ENCODE peak calls at places on chromosomes 3 and 15, in four cellular contexts. Z, J, C and O are unnamed samples.

GRCh38 chr15:27454281-27455060 is 483.5 kb downstream of the GABRG3 start:
- DNase-seq in Z (no peak), J (peak), C (no peak), O (no peak)

GRCh38 chr15:41207687-41208448 is 22.7 kb downstream of the EXD1 start:
- DNase-seq in Z (no peak), J (no peak), C (no peak), O (no peak)

GRCh38 chr3:114408763-114409162 is 114.9 kb downstream of the TIGIT start:
- DNase-seq in Z (no peak), J (no peak), C (no peak), O (no peak)

GRCh38 chr15:74468341-74469032 is 7.5 kb upstream of the UBL7 start:
- DNase-seq in Z (no peak), J (no peak), C (no peak), O (no peak)

GRCh38 chr15:35308802-35309201 is 223.7 kb upstream of the NANOGP8 start:
- DNase-seq in Z (no peak), J (no peak), C (no peak), O (no peak)

GRCh38 chr3:7015683-7016440 is 154.9 kb downstream of the GRM7 start:
- DNase-seq in Z (no peak), J (no peak), C (no peak), O (no peak)

GRCh38 chr3:13502791-13503060 is 22.6 kb downstream of the HDAC11 start:
- DNase-seq in Z (no peak), J (no peak), C (no peak), O (no peak)

GRCh38 chr3:113981803-113982202 is 34.0 kb downstream of the ZDHHC23 start:
- DNase-seq in Z (no peak), J (no peak), C (no peak), O (no peak)

GRCh38 chr15:81000144-81000625 is 538 bp upstream of the TLNRD1 start:
- DNase-seq in Z (no peak), J (no peak), C (no peak), O (no peak)

GRCh38 chr15:99322643-99323405 is 71.5 kb downstream of the LRRC28 start:
- DNase-seq in Z (no peak), J (no peak), C (no peak), O (no peak)

GRCh38 chr3:46359748-46360509 is 6.0 kb downstream of the CCR2 start:
- DNase-seq in Z (no peak), J (no peak), C (peak), O (no peak)

GRCh38 chr3:173584834-173585831 is 187.6 kb downstream of the NLGN1 start:
- DNase-seq in Z (no peak), J (no peak), C (no peak), O (no peak)

GRCh38 chr3:173586176-173586575 is 188.6 kb downstream of the NLGN1 start:
- DNase-seq in Z (no peak), J (no peak), C (no peak), O (no peak)

GRCh38 chr3:173583496-173583895 is 186.0 kb downstream of the NLGN1 start:
- DNase-seq in Z (no peak), J (no peak), C (no peak), O (no peak)

GRCh38 chr3:173587055-173587454 is 189.5 kb downstream of the NLGN1 start:
- DNase-seq in Z (no peak), J (no peak), C (no peak), O (no peak)

DNA sequence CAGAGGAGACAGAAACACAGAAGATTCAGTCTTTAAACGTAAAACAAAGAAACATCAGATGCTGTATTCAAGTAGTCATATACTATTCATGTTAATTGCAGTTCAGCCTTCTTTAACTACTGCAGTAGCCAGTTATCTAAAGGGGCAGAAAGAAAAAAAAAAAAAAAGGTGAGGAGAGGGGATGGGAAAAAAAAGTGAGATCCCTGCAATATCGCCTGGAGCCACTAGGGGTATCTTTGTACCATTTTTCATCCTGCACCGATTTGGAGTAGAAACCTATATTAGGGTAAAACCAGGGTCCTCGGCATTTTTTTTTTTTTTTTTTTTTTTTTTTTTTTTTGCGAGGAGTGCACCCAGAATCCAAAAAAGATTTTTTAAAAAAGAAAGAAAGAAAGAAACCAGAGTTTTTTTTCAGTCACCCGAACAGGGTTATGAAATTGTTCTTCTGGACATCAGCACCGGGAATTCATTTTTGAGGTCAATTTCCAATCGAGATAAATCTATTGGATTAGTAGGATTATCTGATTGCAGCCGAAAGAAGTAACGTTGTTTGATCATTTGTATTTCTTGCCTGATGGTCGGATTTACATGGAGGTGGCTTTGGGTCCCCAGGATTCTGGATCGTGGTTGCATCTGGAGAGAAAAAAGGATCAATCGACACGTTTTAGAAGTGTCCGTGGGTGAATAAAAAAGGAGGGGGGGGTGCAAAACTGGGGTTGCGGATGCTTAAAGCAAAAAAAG is 186.7 kb downstream of the NLGN1 start:
- DNase-seq in Z (no peak), J (peak), C (no peak), O (no peak)
- TF ChIP-seq SPI1 in Z (no peak), J (no peak), C (no peak), O (no peak)

GRCh38 chr3:177804032-177804431 is 606.8 kb upstream of the TBL1XR1 start:
- DNase-seq in Z (no peak), J (no peak), C (no peak), O (no peak)
- TF ChIP-seq POLR2AphosphoS5 in Z (no peak), J (no peak), C (no peak), O (no peak)

DNA sequence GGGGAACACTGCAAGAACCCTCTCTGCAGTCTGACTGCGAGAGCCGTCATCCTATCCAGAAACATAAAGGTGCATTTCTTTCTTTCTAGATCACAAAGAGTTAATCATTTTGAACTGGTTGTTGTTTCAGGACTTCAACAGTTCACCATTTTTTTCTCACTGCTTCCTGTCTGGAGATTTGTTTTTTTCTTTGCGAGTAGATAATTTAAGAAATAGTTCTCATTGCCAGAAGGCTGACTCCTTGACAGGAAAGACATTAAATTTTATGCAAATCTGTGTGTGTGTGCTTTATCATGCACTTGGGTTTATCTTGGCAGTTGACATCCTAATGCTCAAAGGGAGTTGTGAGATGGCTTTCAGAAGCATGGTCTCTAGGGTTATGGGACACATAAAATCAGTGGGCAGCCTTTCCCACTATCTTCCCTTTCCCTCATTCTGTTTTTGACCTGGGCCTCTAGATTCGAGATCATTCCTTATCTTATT is 123.5 kb upstream of the TBL1XR1 start:
- DNase-seq in Z (no peak), J (no peak), C (no peak), O (no peak)
- TF ChIP-seq SPI1 in Z (no peak), J (no peak), C (no peak), O (no peak)

DNA sequence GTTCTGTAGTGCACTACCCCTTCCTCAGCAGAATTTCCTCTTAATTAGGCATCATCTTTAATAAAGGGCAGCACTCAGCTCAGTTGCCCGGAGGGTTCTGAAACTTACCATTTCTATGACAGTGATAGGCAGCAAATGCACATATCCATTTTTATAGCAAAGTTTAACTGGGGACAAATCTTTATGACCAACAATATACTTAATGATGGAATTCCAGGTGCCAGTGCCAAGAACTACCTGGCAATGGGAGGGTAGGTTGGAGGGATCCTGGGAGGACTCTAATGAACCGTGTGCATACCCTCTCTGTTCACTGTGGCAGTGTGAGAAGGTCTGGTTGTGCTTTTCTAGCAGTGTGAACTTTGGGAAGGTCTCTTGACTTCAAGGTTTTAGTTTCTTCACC is 404.3 kb upstream of the TPM1 start:
- DNase-seq in Z (no peak), J (no peak), C (no peak), O (no peak)
- TF ChIP-seq POLR2AphosphoS5 in Z (no peak), J (no peak), C (no peak), O (no peak)

GRCh38 chr15:64096486-64097431 is 977 bp downstream of the SNX1 start:
- DNase-seq in Z (no peak), J (no peak), C (no peak), O (peak)
- TF ChIP-seq SPI1 in Z (no peak), J (no peak), C (no peak), O (no peak)

DNA sequence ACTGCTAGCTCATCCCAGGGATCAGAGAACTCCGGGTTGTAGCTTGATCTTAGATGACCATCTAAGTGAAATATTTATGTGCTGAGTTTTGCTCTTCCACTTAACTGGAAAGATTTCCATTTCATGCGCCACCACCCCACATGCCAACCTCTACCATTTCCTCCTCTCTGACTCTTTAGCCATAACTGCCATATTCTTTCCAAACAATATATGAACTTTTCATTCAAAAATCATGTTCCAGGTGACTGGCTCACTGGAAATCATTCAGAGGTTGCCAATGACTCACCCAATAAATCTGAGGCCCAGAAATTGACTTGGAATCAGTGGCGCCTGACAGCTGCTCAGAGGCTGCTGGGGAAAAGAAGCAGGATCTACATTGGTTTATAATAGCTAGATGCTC is 31.6 kb upstream of the FAM174B start:
- DNase-seq in Z (no peak), J (no peak), C (no peak), O (no peak)
- TF ChIP-seq POLR2AphosphoS5 in Z (no peak), J (no peak), C (no peak), O (no peak)

GRCh38 chr3:129687586-129688125 is 81.2 kb upstream of the PLXND1 start:
- DNase-seq in Z (no peak), J (no peak), C (no peak), O (no peak)

GRCh38 chr3:129686941-129687340 is 80.5 kb upstream of the PLXND1 start:
- DNase-seq in Z (no peak), J (peak), C (no peak), O (no peak)

GRCh38 chr3:129689036-129689435 is 82.6 kb upstream of the PLXND1 start:
- DNase-seq in Z (no peak), J (no peak), C (no peak), O (no peak)

GRCh38 chr3:129690406-129690805 is 83.9 kb upstream of the PLXND1 start:
- DNase-seq in Z (peak), J (peak), C (peak), O (peak)

DNA sequence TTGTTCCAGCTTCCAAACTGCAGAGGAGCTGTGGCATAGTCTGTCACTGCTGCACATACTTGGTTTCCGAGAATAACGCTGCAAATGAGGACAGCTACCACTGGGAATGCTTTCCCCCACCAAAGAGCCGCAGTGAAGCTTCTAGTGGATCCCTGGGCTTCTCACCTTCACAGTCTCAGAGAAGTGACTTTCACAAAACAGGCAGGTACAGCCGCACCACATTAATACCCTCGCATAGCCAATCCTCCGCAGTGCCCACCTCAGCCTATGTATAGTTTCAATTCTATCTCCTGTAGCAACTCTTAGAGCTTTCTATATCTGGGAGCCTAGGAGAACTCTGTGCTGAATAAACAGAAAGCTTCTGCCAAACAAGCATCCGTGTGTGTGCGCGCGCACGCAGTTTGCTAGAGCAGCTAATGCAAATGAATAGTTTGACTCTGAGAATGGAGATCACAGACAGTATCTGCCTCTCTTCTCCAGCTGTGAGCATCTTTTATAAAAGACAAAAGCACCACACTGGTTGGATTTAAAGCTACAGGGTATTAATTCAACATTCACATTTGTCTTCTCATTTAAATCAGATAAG is 81.9 kb upstream of the PLXND1 start:
- DNase-seq in Z (no peak), J (no peak), C (no peak), O (no peak)
- TF ChIP-seq SPI1 in Z (no peak), J (no peak), C (no peak), O (no peak)